ENCODE peak calls at places on chromosome 10, in four cellular contexts. A, N, W and Y are unnamed samples.

GRCh38 chr10:110305767-110306451 is 1.2 kb upstream of the SMNDC1 start:
- DNase-seq in A (peak), W (peak), N (peak), Y (peak)

GRCh38 chr10:56351909-56352630 is 9.0 kb downstream of the ZWINT start:
- DNase-seq in N (no peak), W (no peak), A (no peak), Y (no peak)

GRCh38 chr10:128137877-128138276 is 11.7 kb upstream of the MKI67 start:
- DNase-seq in A (peak), W (no peak), N (no peak), Y (no peak)

GRCh38 chr10:24814568-24815313 is 91.1 kb upstream of the ARHGAP21 start:
- DNase-seq in W (no peak), A (peak), N (no peak), Y (no peak)

GRCh38 chr10:4845766-4846165 is 19.8 kb downstream of the AKR1E2 start:
- DNase-seq in A (no peak), W (no peak), N (no peak), Y (no peak)

GRCh38 chr10:118626953-118627352 is 31.5 kb upstream of the PRLHR start:
- DNase-seq in A (no peak), W (peak), N (no peak), Y (no peak)

GRCh38 chr10:2866569-2866968 is 200.8 kb upstream of the PFKP start:
- DNase-seq in W (no peak), N (no peak), A (no peak), Y (no peak)

GRCh38 chr10:88754272-88754671 is 5.5 kb upstream of the LIPN start:
- DNase-seq in A (peak), N (no peak), W (no peak), Y (peak)

GRCh38 chr10:77732213-77733003 is 94.8 kb upstream of the KCNMA1 start:
- DNase-seq in W (no peak), A (no peak), N (no peak), Y (no peak)

DNA sequence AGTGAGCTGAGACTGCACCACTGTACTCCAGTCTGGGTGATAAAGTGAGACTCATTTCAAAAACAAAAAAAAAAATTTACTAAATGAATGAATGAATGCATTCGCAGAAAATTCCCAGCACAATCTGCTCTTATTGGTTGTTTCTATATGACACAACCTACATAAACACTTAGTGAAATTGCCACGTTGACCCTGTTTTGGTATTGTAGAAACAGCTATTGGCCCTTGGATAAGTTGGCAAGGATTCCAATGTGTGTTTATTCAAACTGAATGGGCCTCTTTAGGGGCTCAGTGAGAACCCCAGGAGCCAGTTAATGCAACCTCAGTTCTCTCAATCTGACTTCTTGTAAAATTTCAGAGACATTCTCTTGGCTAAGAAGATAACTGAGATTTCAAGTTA is 66.0 kb downstream of the HHEX start:
- DNase-seq in A (no peak), W (no peak), N (no peak), Y (no peak)
- TF ChIP-seq SMC3 in A (no peak), W (no peak), N (no peak), Y (no peak)

DNA sequence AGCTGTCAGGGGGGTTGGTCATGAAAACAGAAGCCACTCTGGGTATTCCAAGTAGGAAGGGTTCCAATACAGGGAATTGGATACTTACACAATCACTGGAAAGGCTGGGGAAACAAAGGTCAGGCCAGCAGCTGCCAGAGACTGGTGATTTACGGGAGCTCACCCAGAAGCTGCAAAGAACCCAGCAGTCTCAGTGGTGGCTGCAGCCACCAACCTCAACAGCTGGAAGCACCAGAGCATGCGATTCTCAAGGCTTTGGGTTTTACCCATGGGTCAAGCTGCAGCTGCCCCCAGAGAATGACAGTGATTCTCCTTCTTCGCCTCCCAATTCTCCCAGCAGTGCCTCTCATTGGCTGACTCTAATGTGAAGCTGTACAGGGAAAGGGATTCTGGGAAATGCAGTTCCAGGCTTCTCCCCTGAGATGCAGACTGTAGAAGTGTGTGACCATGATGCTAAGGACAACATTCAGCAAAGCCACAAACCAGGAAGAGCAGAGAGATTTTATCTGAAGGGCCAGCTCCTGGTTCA is 107.2 kb upstream of the TCF7L2 start:
- DNase-seq in W (peak), A (peak), N (peak), Y (peak)
- TF ChIP-seq RCOR1 in W (peak), A (no peak), N (no peak), Y (no peak)

DNA sequence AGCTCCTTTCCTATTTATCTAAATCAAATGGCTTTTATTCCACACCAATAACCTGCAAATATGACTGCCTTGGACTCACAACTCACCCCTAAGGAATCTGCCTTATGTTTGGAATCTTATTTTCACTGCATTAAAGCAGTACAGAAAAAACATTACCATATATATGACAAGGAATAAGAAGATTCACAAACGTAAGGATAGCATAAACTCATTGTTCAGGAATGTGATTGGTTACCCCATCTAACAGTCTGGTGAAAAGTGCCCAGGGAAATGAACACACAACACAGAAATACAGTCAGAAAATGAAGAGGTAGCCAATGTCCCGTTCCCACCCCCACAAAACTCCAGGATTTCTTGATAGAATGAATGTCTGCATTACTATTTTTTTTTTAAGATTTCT is 2.0 kb downstream of the PPP3CB start:
- DNase-seq in W (no peak), A (peak), N (no peak), Y (no peak)
- H3K9ac ChIP-seq in W (no peak), A (peak), N (no peak), Y (peak)

GRCh38 chr10:107280293-107280692 is 115.8 kb upstream of the SORCS1 start:
- DNase-seq in A (no peak), N (no peak), W (no peak), Y (no peak)
- TF ChIP-seq SMC3 in A (no peak), N (no peak), W (no peak), Y (no peak)

DNA sequence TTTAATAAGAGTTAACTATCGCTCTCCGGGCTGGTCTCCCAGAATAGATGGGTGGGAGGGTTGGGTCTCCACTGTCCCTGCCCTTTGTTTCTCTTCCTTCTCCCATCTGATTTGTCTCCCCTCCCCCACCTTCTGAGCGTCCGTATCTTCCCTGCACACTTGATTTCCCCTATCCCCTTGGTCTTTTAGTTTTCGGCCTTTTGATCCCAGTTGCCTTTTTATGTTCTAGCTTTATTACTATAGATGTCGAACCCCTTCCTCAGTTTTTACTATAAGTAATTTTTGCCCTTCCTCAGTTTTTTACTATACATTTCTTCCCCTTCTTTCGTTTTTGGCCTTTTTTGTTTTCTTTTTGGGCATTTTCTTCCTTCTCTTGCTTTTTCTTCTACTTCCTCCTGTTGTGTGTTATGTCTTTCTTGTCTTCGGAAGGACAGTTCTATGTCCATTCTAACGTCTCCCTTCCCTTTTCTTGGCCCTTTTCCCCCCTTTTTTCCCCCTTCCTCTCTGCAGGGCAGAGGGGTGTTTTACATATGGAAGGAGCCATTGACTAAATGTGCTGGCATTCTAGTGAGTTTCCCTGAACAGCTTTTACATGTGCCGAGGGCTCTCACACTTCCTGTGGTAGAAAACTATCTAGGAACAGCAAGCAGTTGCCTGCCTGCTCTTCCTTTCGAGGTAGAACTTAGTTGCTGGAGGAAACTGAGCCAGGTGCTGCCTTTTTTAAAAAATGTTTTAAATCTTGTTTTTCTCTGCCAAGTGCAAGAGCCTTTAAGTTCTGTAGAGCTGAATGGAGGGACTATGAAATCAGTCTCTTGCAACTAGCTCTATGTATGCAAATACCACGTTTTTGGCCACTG is 2.8 kb downstream of the TET1 start:
- DNase-seq in N (no peak), A (peak), W (peak), Y (peak)
- TF ChIP-seq RCOR1 in N (no peak), A (no peak), W (peak), Y (no peak)

GRCh38 chr10:49610015-49610734 is at the start of gene SLC18A3:
- DNase-seq in N (no peak), A (no peak), W (no peak), Y (peak)
- H3K9ac ChIP-seq in N (no peak), A (no peak), W (no peak), Y (no peak)